ENCODE peak calls at places on chromosomes 11 and 22, in eight cellular contexts. One of them, this sample, is unnamed.

GRCh38 chr11:32309541-32310217 is 125.7 kb downstream of the WT1 start:
- DNase-seq in astrocyte of the spinal cord: no peak
- DNase-seq in cardiac fibroblast: no peak
- DNase-seq in pancreas: no peak
- DNase-seq in lung: no peak
- DNase-seq in tibial nerve: no peak
- DNase-seq in naive thymus-derived CD4-positive, alpha-beta T cell: no peak
- DNase-seq in NB4: no peak
- DNase-seq in this sample: no peak

GRCh38 chr11:118152552-118153471 is at the start of gene SCN4B:
- DNase-seq in astrocyte of the spinal cord: peak
- DNase-seq in cardiac fibroblast: peak
- DNase-seq in pancreas: peak
- DNase-seq in lung: peak
- DNase-seq in tibial nerve: no peak
- DNase-seq in naive thymus-derived CD4-positive, alpha-beta T cell: no peak
- DNase-seq in NB4: peak
- DNase-seq in this sample: peak

GRCh38 chr11:12117200-12117995 is 7.0 kb downstream of the MICAL2 start:
- DNase-seq in astrocyte of the spinal cord: no peak
- DNase-seq in cardiac fibroblast: no peak
- DNase-seq in pancreas: no peak
- DNase-seq in lung: no peak
- DNase-seq in tibial nerve: no peak
- DNase-seq in naive thymus-derived CD4-positive, alpha-beta T cell: no peak
- DNase-seq in NB4: no peak
- DNase-seq in this sample: no peak

GRCh38 chr11:118265954-118266353 is 1.9 kb upstream of the MPZL2 start:
- DNase-seq in astrocyte of the spinal cord: no peak
- DNase-seq in cardiac fibroblast: peak
- DNase-seq in pancreas: no peak
- DNase-seq in lung: peak
- DNase-seq in tibial nerve: no peak
- DNase-seq in naive thymus-derived CD4-positive, alpha-beta T cell: no peak
- DNase-seq in NB4: no peak
- DNase-seq in this sample: no peak

GRCh38 chr11:36793542-36793926 is 195.5 kb upstream of the RAG2 start:
- DNase-seq in astrocyte of the spinal cord: no peak
- DNase-seq in cardiac fibroblast: no peak
- DNase-seq in pancreas: no peak
- DNase-seq in lung: no peak
- DNase-seq in tibial nerve: no peak
- DNase-seq in naive thymus-derived CD4-positive, alpha-beta T cell: no peak
- DNase-seq in NB4: no peak
- DNase-seq in this sample: no peak

GRCh38 chr11:61539009-61539408 is 30.5 kb downstream of the LRRC10B start:
- DNase-seq in astrocyte of the spinal cord: no peak
- DNase-seq in cardiac fibroblast: peak
- DNase-seq in pancreas: no peak
- DNase-seq in lung: no peak
- DNase-seq in tibial nerve: no peak
- DNase-seq in naive thymus-derived CD4-positive, alpha-beta T cell: no peak
- DNase-seq in NB4: no peak
- DNase-seq in this sample: no peak

GRCh38 chr22:28075260-28075981 is 156.4 kb upstream of the PITPNB start:
- DNase-seq in astrocyte of the spinal cord: peak
- DNase-seq in cardiac fibroblast: peak
- DNase-seq in pancreas: peak
- DNase-seq in lung: peak
- DNase-seq in tibial nerve: peak
- DNase-seq in naive thymus-derived CD4-positive, alpha-beta T cell: no peak
- DNase-seq in NB4: no peak
- DNase-seq in this sample: peak

GRCh38 chr11:96235725-96236124 is 107.3 kb downstream of the MAML2 start:
- DNase-seq in astrocyte of the spinal cord: no peak
- DNase-seq in cardiac fibroblast: no peak
- DNase-seq in pancreas: no peak
- DNase-seq in lung: no peak
- DNase-seq in tibial nerve: no peak
- DNase-seq in naive thymus-derived CD4-positive, alpha-beta T cell: no peak
- DNase-seq in NB4: no peak
- DNase-seq in this sample: no peak

GRCh38 chr11:64131657-64132387 is 34.1 kb downstream of the MACROD1 start:
- DNase-seq in astrocyte of the spinal cord: no peak
- DNase-seq in cardiac fibroblast: no peak
- DNase-seq in pancreas: no peak
- DNase-seq in lung: peak
- DNase-seq in tibial nerve: no peak
- DNase-seq in naive thymus-derived CD4-positive, alpha-beta T cell: no peak
- DNase-seq in NB4: no peak
- DNase-seq in this sample: no peak

GRCh38 chr11:126951465-126951864 is 49.1 kb downstream of the KIRREL3 start:
- DNase-seq in astrocyte of the spinal cord: no peak
- DNase-seq in cardiac fibroblast: no peak
- DNase-seq in pancreas: no peak
- DNase-seq in lung: no peak
- DNase-seq in tibial nerve: no peak
- DNase-seq in naive thymus-derived CD4-positive, alpha-beta T cell: no peak
- DNase-seq in NB4: no peak
- DNase-seq in this sample: no peak

GRCh38 chr11:69356703-69357457 is 62.9 kb downstream of the MYEOV start:
- DNase-seq in astrocyte of the spinal cord: peak
- DNase-seq in cardiac fibroblast: no peak
- DNase-seq in pancreas: no peak
- DNase-seq in lung: peak
- DNase-seq in tibial nerve: no peak
- DNase-seq in naive thymus-derived CD4-positive, alpha-beta T cell: no peak
- DNase-seq in NB4: no peak
- DNase-seq in this sample: no peak

GRCh38 chr11:34243620-34244493 is 114.0 kb downstream of the ABTB2 start:
- DNase-seq in astrocyte of the spinal cord: peak
- DNase-seq in cardiac fibroblast: peak
- DNase-seq in pancreas: peak
- DNase-seq in lung: peak
- DNase-seq in tibial nerve: no peak
- DNase-seq in naive thymus-derived CD4-positive, alpha-beta T cell: no peak
- DNase-seq in NB4: no peak
- DNase-seq in this sample: no peak

GRCh38 chr11:27388001-27388400 is 25.0 kb upstream of the CCDC34 start:
- DNase-seq in astrocyte of the spinal cord: no peak
- DNase-seq in cardiac fibroblast: no peak
- DNase-seq in pancreas: no peak
- DNase-seq in lung: no peak
- DNase-seq in tibial nerve: no peak
- DNase-seq in naive thymus-derived CD4-positive, alpha-beta T cell: no peak
- DNase-seq in NB4: no peak
- DNase-seq in this sample: no peak

GRCh38 chr22:41870786-41871185 is 37.9 kb downstream of the SREBF2 start:
- DNase-seq in astrocyte of the spinal cord: no peak
- DNase-seq in cardiac fibroblast: no peak
- DNase-seq in pancreas: no peak
- DNase-seq in lung: no peak
- DNase-seq in tibial nerve: no peak
- DNase-seq in naive thymus-derived CD4-positive, alpha-beta T cell: no peak
- DNase-seq in NB4: no peak
- DNase-seq in this sample: no peak

GRCh38 chr11:70462818-70463477 is 64.6 kb downstream of the CTTN start:
- DNase-seq in astrocyte of the spinal cord: no peak
- DNase-seq in cardiac fibroblast: no peak
- DNase-seq in pancreas: no peak
- DNase-seq in lung: no peak
- DNase-seq in tibial nerve: no peak
- DNase-seq in naive thymus-derived CD4-positive, alpha-beta T cell: no peak
- DNase-seq in NB4: peak
- DNase-seq in this sample: peak

GRCh38 chr11:9571766-9572120 is 1.7 kb upstream of the WEE1 start:
- DNase-seq in astrocyte of the spinal cord: no peak
- DNase-seq in cardiac fibroblast: no peak
- DNase-seq in pancreas: no peak
- DNase-seq in lung: no peak
- DNase-seq in tibial nerve: no peak
- DNase-seq in naive thymus-derived CD4-positive, alpha-beta T cell: no peak
- DNase-seq in NB4: no peak
- DNase-seq in this sample: no peak
- H3K4me3 ChIP-seq in astrocyte of the spinal cord: no peak
- H3K4me3 ChIP-seq in cardiac fibroblast: no peak
- H3K4me3 ChIP-seq in pancreas: no peak
- H3K4me3 ChIP-seq in lung: no peak
- H3K4me3 ChIP-seq in tibial nerve: no peak
- H3K4me3 ChIP-seq in naive thymus-derived CD4-positive, alpha-beta T cell: no peak
- H3K4me3 ChIP-seq in NB4: no peak
- H3K4me3 ChIP-seq in this sample: no peak

DNA sequence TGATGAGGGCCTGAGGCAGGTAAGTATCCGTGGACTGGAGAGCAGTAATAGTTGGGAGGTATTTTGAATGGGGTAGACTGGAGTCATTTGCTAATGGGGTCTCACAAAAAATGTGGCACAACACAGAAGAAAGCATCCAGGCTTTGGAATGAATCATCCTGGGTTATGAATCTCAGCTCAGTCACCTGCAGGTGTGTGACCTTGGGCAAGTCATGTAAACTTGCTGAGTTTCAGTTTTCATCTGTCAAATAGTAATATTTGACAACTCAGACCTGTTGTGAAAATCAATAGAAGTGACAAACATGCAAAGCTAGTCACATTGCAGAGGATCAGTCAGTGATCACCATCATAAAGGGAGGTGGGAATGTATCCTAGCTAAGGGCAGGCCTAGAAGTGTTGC is 232.0 kb upstream of the TENM4 start:
- DNase-seq in astrocyte of the spinal cord: no peak
- DNase-seq in cardiac fibroblast: no peak
- DNase-seq in pancreas: no peak
- DNase-seq in lung: no peak
- DNase-seq in tibial nerve: no peak
- DNase-seq in naive thymus-derived CD4-positive, alpha-beta T cell: no peak
- DNase-seq in NB4: no peak
- DNase-seq in this sample: no peak
- H3K4me3 ChIP-seq in astrocyte of the spinal cord: no peak
- H3K4me3 ChIP-seq in cardiac fibroblast: no peak
- H3K4me3 ChIP-seq in pancreas: no peak
- H3K4me3 ChIP-seq in lung: no peak
- H3K4me3 ChIP-seq in tibial nerve: no peak
- H3K4me3 ChIP-seq in naive thymus-derived CD4-positive, alpha-beta T cell: no peak
- H3K4me3 ChIP-seq in NB4: no peak
- H3K4me3 ChIP-seq in this sample: no peak

GRCh38 chr11:44338031-44338430 is 28.1 kb upstream of the ALX4 start:
- DNase-seq in astrocyte of the spinal cord: no peak
- DNase-seq in cardiac fibroblast: no peak
- DNase-seq in pancreas: no peak
- DNase-seq in lung: no peak
- DNase-seq in tibial nerve: no peak
- DNase-seq in naive thymus-derived CD4-positive, alpha-beta T cell: no peak
- DNase-seq in NB4: no peak
- DNase-seq in this sample: no peak

GRCh38 chr11:44342616-44343015 is 32.7 kb upstream of the ALX4 start:
- DNase-seq in astrocyte of the spinal cord: no peak
- DNase-seq in cardiac fibroblast: no peak
- DNase-seq in pancreas: no peak
- DNase-seq in lung: no peak
- DNase-seq in tibial nerve: no peak
- DNase-seq in naive thymus-derived CD4-positive, alpha-beta T cell: no peak
- DNase-seq in NB4: no peak
- DNase-seq in this sample: no peak

GRCh38 chr11:44339530-44339883 is 29.6 kb upstream of the ALX4 start:
- DNase-seq in astrocyte of the spinal cord: no peak
- DNase-seq in cardiac fibroblast: no peak
- DNase-seq in pancreas: no peak
- DNase-seq in lung: no peak
- DNase-seq in tibial nerve: no peak
- DNase-seq in naive thymus-derived CD4-positive, alpha-beta T cell: no peak
- DNase-seq in NB4: no peak
- DNase-seq in this sample: no peak

GRCh38 chr11:44338721-44339529 is 29.0 kb upstream of the ALX4 start:
- DNase-seq in astrocyte of the spinal cord: no peak
- DNase-seq in cardiac fibroblast: no peak
- DNase-seq in pancreas: no peak
- DNase-seq in lung: no peak
- DNase-seq in tibial nerve: no peak
- DNase-seq in naive thymus-derived CD4-positive, alpha-beta T cell: no peak
- DNase-seq in NB4: no peak
- DNase-seq in this sample: no peak

DNA sequence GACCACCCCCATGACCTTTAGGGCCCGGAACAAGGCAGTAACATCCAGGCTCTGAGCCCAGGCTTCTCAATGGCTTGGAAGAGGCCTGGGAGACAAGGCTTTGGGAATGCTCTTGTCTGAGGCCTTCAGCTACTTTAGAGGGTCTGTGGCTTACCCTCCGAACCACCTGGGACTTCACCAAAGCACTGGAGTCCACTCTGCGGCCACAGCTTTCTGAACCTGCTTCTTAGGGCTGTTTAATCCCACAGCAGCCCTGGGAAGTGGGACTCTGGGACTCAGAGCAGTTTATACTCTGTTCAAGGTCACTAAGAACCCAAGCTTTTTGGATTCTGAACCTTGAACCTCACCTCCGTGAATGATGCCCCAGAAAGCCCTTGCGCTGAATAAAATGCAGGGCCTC is 30.7 kb upstream of the ALX4 start:
- DNase-seq in astrocyte of the spinal cord: no peak
- DNase-seq in cardiac fibroblast: no peak
- DNase-seq in pancreas: no peak
- DNase-seq in lung: no peak
- DNase-seq in tibial nerve: no peak
- DNase-seq in naive thymus-derived CD4-positive, alpha-beta T cell: no peak
- DNase-seq in NB4: no peak
- DNase-seq in this sample: no peak
- H3K4me3 ChIP-seq in astrocyte of the spinal cord: no peak
- H3K4me3 ChIP-seq in cardiac fibroblast: no peak
- H3K4me3 ChIP-seq in pancreas: no peak
- H3K4me3 ChIP-seq in lung: no peak
- H3K4me3 ChIP-seq in tibial nerve: no peak
- H3K4me3 ChIP-seq in naive thymus-derived CD4-positive, alpha-beta T cell: no peak
- H3K4me3 ChIP-seq in NB4: no peak
- H3K4me3 ChIP-seq in this sample: no peak

GRCh38 chr11:14190992-14191773 is 167.8 kb downstream of the RRAS2 start:
- DNase-seq in astrocyte of the spinal cord: no peak
- DNase-seq in cardiac fibroblast: peak
- DNase-seq in pancreas: no peak
- DNase-seq in lung: no peak
- DNase-seq in tibial nerve: no peak
- DNase-seq in naive thymus-derived CD4-positive, alpha-beta T cell: no peak
- DNase-seq in NB4: no peak
- DNase-seq in this sample: no peak
- H3K4me3 ChIP-seq in astrocyte of the spinal cord: no peak
- H3K4me3 ChIP-seq in cardiac fibroblast: no peak
- H3K4me3 ChIP-seq in pancreas: no peak
- H3K4me3 ChIP-seq in lung: no peak
- H3K4me3 ChIP-seq in tibial nerve: no peak
- H3K4me3 ChIP-seq in naive thymus-derived CD4-positive, alpha-beta T cell: no peak
- H3K4me3 ChIP-seq in NB4: no peak
- H3K4me3 ChIP-seq in this sample: no peak

This sample was measured in BE2C.